ENCODE peak calls at places on chromosome 11, in six cellular contexts. G is amygdala; L is endothelial cell; U is NCI-H524 treated with DMSO at 0.1 percent for 48 hours; F is activated T-helper 9 cell treated with anti-CD3 and anti-CD28 coated beads, Interleukin-2, amount 50 U/mL, for 16 hours; R is stimulated activated naive CD4-positive, alpha-beta T cell. V is an unnamed sample.

GRCh38 chr11:115420524-115420923 is 83.7 kb downstream of the CADM1 start:
- DNase-seq in L (no peak), R (no peak), F (no peak), U (no peak), G (no peak), V (no peak)

GRCh38 chr11:449889-450808 is at the start of gene PTDSS2:
- DNase-seq in U (peak; percentile 72), L (peak; percentile 93), F (peak; percentile 90), G (peak; percentile 93), R (peak; percentile 91), V (peak; percentile 97)

GRCh38 chr11:83424376-83425136 is 138.4 kb upstream of the CCDC90B start:
- DNase-seq in R (no peak), U (no peak), G (no peak), F (no peak), L (no peak), V (no peak)

GRCh38 chr11:128290106-128290840 is 297.1 kb downstream of the ETS1 start:
- DNase-seq in U (no peak), L (peak; percentile 57), G (no peak), F (peak; percentile 52), R (peak; percentile 49), V (peak; percentile 79)

GRCh38 chr11:65850217-65851082 is 7.5 kb downstream of the CFL1 start:
- DNase-seq in L (no peak), G (no peak), R (no peak), F (no peak), U (no peak), V (no peak)

GRCh38 chr11:11987503-11988022 is 20.9 kb downstream of the DKK3 start:
- DNase-seq in G (no peak), F (no peak), R (no peak), U (no peak), L (no peak), V (peak; percentile 81)

GRCh38 chr11:36304349-36304748 is 8.3 kb downstream of the PRR5L start:
- DNase-seq in G (no peak), L (no peak), F (no peak), R (no peak), U (no peak), V (no peak)

GRCh38 chr11:86672007-86672621 is at the start of gene ME3:
- DNase-seq in F (no peak), U (no peak), L (peak; percentile 37), G (peak; percentile 13), R (peak; percentile 47), V (peak; percentile 76)